ENCODE peak calls at places on chromosomes 3 and 15, in four cellular contexts. T is occipital lobe, Q is nephron progenitor cell, Z is NCI-H1105. M is an unnamed sample.

GRCh38 chr15:65902373-65902772 is 33.1 kb downstream of the RAB11A start:
- DNase-seq in Z (no peak), T (no peak), Q (no peak), M (no peak)

GRCh38 chr15:44695274-44695673 is 15.8 kb downstream of the PATL2 start:
- DNase-seq in Q (no peak), T (no peak), Z (no peak), M (no peak)

GRCh38 chr3:184336484-184337230 is 743 bp upstream of the FAM131A start:
- DNase-seq in T (no peak), Z (no peak), Q (no peak), M (peak)

GRCh38 chr15:73156431-73157191 is 104.3 kb downstream of the NEO1 start:
- DNase-seq in Z (no peak), T (no peak), Q (no peak), M (no peak)

GRCh38 chr3:97359958-97360357 is 404.6 kb upstream of the ARL6 start:
- DNase-seq in Q (no peak), T (no peak), Z (no peak), M (no peak)

GRCh38 chr3:27093771-27094170 is 275.4 kb downstream of the NEK10 start:
- DNase-seq in T (no peak), Z (no peak), Q (no peak), M (no peak)

GRCh38 chr3:146277953-146278631 is 27.2 kb upstream of the PLSCR4 start:
- DNase-seq in Q (no peak), T (no peak), Z (no peak), M (no peak)

GRCh38 chr3:141235661-141236171 is 4.1 kb downstream of the PXYLP1 start:
- DNase-seq in T (no peak), Z (no peak), Q (no peak), M (no peak)

GRCh38 chr15:83323296-83323711 is 38.8 kb upstream of the BNC1 start:
- DNase-seq in Q (peak), Z (no peak), T (no peak), M (no peak)

GRCh38 chr15:57118013-57118799 is 199.8 kb downstream of the TCF12 start:
- DNase-seq in Z (no peak), T (no peak), Q (no peak), M (no peak)

GRCh38 chr3:194691481-194692281 is 6.0 kb downstream of the FAM43A start:
- DNase-seq in Z (no peak), Q (peak), T (no peak), M (no peak)

GRCh38 chr3:16338124-16338523 is 73.1 kb downstream of the OXNAD1 start:
- DNase-seq in Z (no peak), Q (no peak), T (no peak), M (no peak)

GRCh38 chr3:13479332-13479581 is 849 bp upstream of the HDAC11 start:
- DNase-seq in Q (no peak), T (peak), Z (no peak), M (peak)

GRCh38 chr15:80246425-80246894 is 5.6 kb downstream of the CTXND1 start:
- DNase-seq in Z (no peak), T (no peak), Q (no peak), M (peak)

GRCh38 chr3:18080198-18080689 is 337.8 kb upstream of the TBC1D5 start:
- DNase-seq in Z (no peak), T (no peak), Q (no peak), M (no peak)

GRCh38 chr15:31501536-31502157 is 175.0 kb downstream of the KLF13 start:
- DNase-seq in T (no peak), Z (no peak), Q (no peak), M (no peak)

GRCh38 chr3:114435733-114436132 is 141.9 kb downstream of the TIGIT start:
- DNase-seq in Z (no peak), T (no peak), Q (no peak), M (no peak)

GRCh38 chr3:87186631-87187159 is 40.4 kb upstream of the CHMP2B start:
- DNase-seq in Z (peak), Q (no peak), T (no peak), M (no peak)

GRCh38 chr15:58555168-58556027 is 123.6 kb downstream of the LIPC start:
- DNase-seq in T (no peak), Z (no peak), Q (peak), M (no peak)

GRCh38 chr3:14391033-14391432 is 11.4 kb upstream of the SLC6A6 start:
- DNase-seq in Q (no peak), T (no peak), Z (no peak), M (no peak)

GRCh38 chr15:40930430-40931299 is 1.5 kb downstream of the DLL4 start:
- DNase-seq in Z (peak), Q (peak), T (no peak), M (no peak)

GRCh38 chr15:69758291-69758771 is 305.7 kb downstream of the RPLP1 start:
- DNase-seq in Q (no peak), T (no peak), Z (no peak), M (no peak)

GRCh38 chr15:89756897-89757296 is 5.8 kb upstream of the MESP1 start:
- DNase-seq in Z (no peak), T (no peak), Q (no peak), M (no peak)

GRCh38 chr15:42736178-42736792 is 643 bp downstream of the CDAN1 start:
- DNase-seq in Q (no peak), Z (no peak), T (no peak), M (no peak)

M was measured in head of caudate nucleus.